ENCODE peak calls at places on chromosome 3, in five cellular contexts. D, K, T, F and A are unnamed samples.

GRCh38 chr3:197371521-197372075 is 73.2 kb upstream of the DLG1 start:
- DNase-seq in K (no peak), T (no peak), D (no peak), F (no peak), A (no peak)

GRCh38 chr3:23405081-23405480 is 202.0 kb downstream of the UBE2E2 start:
- DNase-seq in F (no peak), K (no peak), T (no peak), D (no peak), A (no peak)

GRCh38 chr3:58473275-58473674 is 18.6 kb upstream of the KCTD6 start:
- DNase-seq in K (no peak), T (no peak), F (no peak), D (no peak), A (no peak)

GRCh38 chr3:108342829-108343478 is 46.6 kb downstream of the HHLA2 start:
- DNase-seq in K (no peak), F (no peak), T (no peak), D (no peak), A (no peak)

GRCh38 chr3:171646357-171647133 is 163.7 kb downstream of the PLD1 start:
- DNase-seq in T (no peak), K (peak; percentile 19), F (peak; percentile 65), D (no peak), A (no peak)

GRCh38 chr3:49723301-49723630 is 485 bp downstream of the GMPPB start:
- DNase-seq in K (peak; percentile 61), F (peak; percentile 73), D (peak; percentile 84), T (peak; percentile 88), A (peak; percentile 52)

GRCh38 chr3:190514163-190515153 is 573 bp downstream of the IL1RAP start:
- DNase-seq in T (peak; percentile 83), D (peak; percentile 42), F (peak; percentile 19), K (peak; percentile 29), A (peak; percentile 46)

GRCh38 chr3:38648024-38648658 is 1.3 kb downstream of the SCN5A start:
- DNase-seq in F (no peak), K (no peak), D (no peak), T (no peak), A (no peak)

GRCh38 chr3:12708584-12709192 is 44.8 kb upstream of the RAF1 start:
- DNase-seq in F (no peak), D (no peak), T (no peak), K (no peak), A (no peak)

GRCh38 chr3:50322386-50323091 is at the start of gene HYAL2:
- DNase-seq in F (no peak), K (no peak), D (peak; percentile 49), T (peak; percentile 77), A (no peak)

GRCh38 chr3:82355228-82355627 is 593.8 kb upstream of the GBE1 start:
- DNase-seq in K (no peak), D (no peak), F (no peak), T (no peak), A (no peak)
- H3K27ac ChIP-seq in K (no peak overlapping the region), D (no peak overlapping the region), F (no peak overlapping the region), T (no peak overlapping the region), A (no peak overlapping the region)

DNA sequence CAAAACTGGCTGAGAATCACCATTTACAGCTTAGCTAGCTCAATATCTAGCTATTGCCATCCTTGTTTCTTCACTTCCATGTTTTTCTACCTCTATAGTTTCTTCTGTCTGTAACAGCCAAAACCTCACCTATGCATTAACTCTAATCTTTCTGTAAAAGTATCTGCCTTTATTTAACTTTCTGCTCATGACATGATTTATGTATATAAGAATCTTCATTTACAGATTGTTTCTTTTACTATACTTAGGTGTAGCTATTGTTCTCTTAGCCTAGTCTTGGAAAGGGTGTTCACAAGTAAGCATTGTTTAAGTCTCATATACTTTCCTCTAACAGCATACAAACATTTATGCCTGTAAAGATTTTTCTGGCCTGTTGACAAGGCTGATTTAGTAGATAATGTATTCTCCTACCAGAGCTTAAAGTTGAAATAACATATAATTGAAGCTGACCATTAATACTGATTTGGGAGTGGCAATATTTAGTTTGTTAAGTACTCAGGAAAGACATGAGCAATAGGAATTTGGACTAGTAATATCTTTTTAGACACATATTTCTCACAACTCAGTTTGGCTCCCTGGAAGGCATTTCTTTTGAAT is 9.4 kb downstream of the FILIP1L start:
- DNase-seq in T (no peak), F (no peak), D (no peak), K (no peak), A (no peak)
- H3K27ac ChIP-seq in T (no peak overlapping the region), F (peak overlapping the region; percentile 74), D (no peak overlapping the region), K (no peak overlapping the region), A (no peak overlapping the region)

DNA sequence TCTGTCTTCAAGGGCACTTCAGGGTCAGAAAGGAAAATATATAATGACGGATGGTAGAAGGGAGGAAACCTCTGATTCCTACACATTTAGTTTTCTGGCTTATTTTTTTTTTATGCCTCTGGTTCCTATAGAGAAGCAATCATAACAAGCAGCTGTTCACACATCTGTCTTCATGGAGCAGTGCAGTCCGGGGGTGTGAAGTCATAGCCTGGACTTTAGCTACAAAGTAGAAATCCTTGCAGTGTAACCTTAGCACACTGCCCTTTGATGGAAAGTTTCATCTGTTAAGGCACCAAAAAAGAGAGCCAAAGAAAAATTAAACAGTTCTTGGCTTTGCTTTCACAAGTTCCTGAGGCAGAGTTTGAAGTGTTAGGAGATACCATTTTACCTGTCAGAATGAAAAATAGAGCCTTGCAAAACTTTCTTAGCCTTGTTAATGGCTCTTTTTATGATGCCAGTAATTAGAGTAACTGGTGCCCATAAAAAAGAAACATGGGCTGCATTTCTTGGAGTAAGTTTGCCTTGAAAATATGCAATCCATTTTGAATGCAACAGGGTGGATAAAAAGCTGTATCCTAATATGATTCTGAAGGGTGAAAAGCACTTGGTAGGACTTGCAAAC is 84.1 kb downstream of the PIK3R4 start:
- DNase-seq in F (no peak), T (no peak), D (no peak), K (no peak), A (no peak)
- H3K27ac ChIP-seq in F (no peak overlapping the region), T (no peak overlapping the region), D (no peak overlapping the region), K (no peak overlapping the region), A (no peak overlapping the region)

DNA sequence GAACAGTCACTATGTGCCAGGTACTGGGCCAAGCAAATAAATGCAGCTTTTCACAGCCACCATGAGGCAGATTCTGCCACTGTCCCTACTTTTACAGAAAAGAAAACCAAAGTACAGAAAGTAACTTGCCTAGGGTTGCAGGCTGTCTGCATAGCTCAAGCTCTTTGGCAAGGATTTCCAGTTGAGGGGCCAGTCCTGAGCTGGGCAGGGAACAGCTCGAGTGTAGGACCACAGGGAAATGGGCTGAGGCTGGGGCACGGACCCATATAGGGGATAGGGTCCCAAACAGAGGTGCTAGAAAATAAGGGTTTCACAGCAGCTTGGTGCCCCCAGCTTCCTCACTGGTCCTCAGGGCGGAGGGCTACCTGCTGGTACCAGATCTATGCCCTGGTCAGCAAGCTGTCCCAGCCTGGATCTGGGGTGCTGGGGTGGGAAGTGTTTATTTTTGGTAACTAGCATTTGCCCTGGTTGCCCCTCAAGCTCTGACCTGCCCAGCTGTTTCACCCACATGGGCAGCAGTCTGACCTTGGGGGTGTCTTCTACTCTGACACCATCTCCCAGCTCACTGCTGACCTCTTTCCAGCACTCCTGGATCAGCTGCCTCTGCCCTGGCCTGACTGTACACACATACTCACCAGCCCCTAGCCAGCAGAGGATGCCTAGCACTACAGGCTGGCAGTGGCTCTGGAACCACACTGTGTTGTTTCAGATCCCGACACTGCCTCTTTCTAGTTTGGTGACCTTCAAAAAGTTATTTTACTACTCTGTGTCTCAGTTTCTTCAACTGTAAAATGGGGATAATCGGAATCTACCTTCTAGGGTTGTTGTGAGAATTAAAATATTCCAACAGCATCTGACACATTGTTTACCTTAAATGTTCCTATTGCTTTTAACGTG is 16.2 kb downstream of the MRAS start:
- DNase-seq in T (peak; percentile 34), F (no peak), D (no peak), K (no peak), A (no peak)
- H3K27ac ChIP-seq in T (no peak overlapping the region), F (no peak overlapping the region), D (no peak overlapping the region), K (no peak overlapping the region), A (no peak overlapping the region)

DNA sequence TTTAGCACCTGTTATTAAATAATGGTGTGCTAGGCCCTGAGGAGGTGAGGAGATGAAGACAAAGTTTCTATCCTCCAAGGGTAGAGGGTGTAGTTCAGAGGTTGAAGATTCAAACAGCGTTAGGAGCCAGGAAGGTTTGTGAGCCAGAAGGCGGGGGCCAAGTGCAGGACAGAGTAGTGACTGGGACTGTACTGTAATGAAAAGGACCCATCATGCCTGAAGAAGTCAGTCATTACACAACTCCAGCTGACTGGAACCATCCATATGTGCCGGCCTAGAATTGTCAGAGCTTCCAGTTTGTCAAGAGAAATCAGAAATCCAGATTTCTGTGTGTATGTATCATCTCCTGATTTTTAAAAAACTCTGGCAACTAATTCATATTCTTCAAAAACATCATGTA is 54.8 kb downstream of the FILIP1L start:
- DNase-seq in F (no peak), D (no peak), T (no peak), K (no peak), A (no peak)
- H3K27ac ChIP-seq in F (no peak overlapping the region), D (no peak overlapping the region), T (no peak overlapping the region), K (no peak overlapping the region), A (no peak overlapping the region)

GRCh38 chr3:19997502-19997901 is 14.6 kb downstream of the PP2D1 start:
- DNase-seq in D (no peak), T (no peak), F (no peak), K (no peak), A (no peak)
- H3K27ac ChIP-seq in D (no peak overlapping the region), T (no peak overlapping the region), F (no peak overlapping the region), K (no peak overlapping the region), A (no peak overlapping the region)

GRCh38 chr3:81620813-81621212 is 140.6 kb downstream of the GBE1 start:
- DNase-seq in K (no peak), F (no peak), D (no peak), T (no peak), A (no peak)

GRCh38 chr3:81621277-81621676 is 140.2 kb downstream of the GBE1 start:
- DNase-seq in K (no peak), F (no peak), T (no peak), D (no peak), A (no peak)

GRCh38 chr3:81622395-81622794 is 139.1 kb downstream of the GBE1 start:
- DNase-seq in F (no peak), T (no peak), K (no peak), D (no peak), A (no peak)
- H3K27ac ChIP-seq in F (no peak overlapping the region), T (no peak overlapping the region), K (no peak overlapping the region), D (no peak overlapping the region), A (no peak overlapping the region)